ENCODE peak calls at places on chromosomes 3 and 15, in five cellular contexts. P, W, G, X and A are unnamed samples.
A peak's percentile ranks its signal among the peaks of the same experiment; 100 is the strongest.

GRCh38 chr3:2628117-2628516 is 482.1 kb downstream of the IL5RA start:
- DNase-seq in P (no peak), W (no peak), X (no peak), G (no peak), A (no peak)

GRCh38 chr15:74482661-74483060 is 21.7 kb upstream of the UBL7 start:
- DNase-seq in P (peak; percentile 11), X (no peak), G (no peak), W (peak; percentile 26), A (no peak)

GRCh38 chr15:57335326-57336118 is 40.8 kb upstream of the CGNL1 start:
- DNase-seq in X (no peak), P (no peak), W (no peak), G (no peak), A (no peak)

GRCh38 chr15:70289191-70289955 is 191.7 kb upstream of the TLE3 start:
- DNase-seq in X (peak; percentile 68), W (no peak), G (no peak), P (peak; percentile 25), A (peak; percentile 86)

GRCh38 chr15:64096486-64097431 is 977 bp downstream of the SNX1 start:
- DNase-seq in W (no peak), P (peak; percentile 69), X (no peak), G (no peak), A (no peak)

GRCh38 chr3:5762506-5762905 is 575.0 kb downstream of the EDEM1 start:
- DNase-seq in G (no peak), X (no peak), W (no peak), P (no peak), A (no peak)

GRCh38 chr15:79339588-79340314 is 28.8 kb downstream of the TMED3 start:
- DNase-seq in G (no peak), X (no peak), P (peak; percentile 76), W (no peak), A (no peak)

GRCh38 chr3:81289676-81290075 is 471.8 kb downstream of the GBE1 start:
- DNase-seq in G (no peak), P (peak; percentile 52), X (no peak), W (no peak), A (no peak)

GRCh38 chr3:40718681-40719080 is 193.9 kb downstream of the ZNF621 start:
- DNase-seq in W (no peak), G (no peak), P (no peak), X (no peak), A (no peak)

GRCh38 chr15:52013151-52013791 is 5.7 kb upstream of the MAPK6 start:
- DNase-seq in X (no peak), P (peak; percentile 38), G (no peak), W (no peak), A (no peak)

GRCh38 chr15:92149469-92149868 is 244.2 kb upstream of the ST8SIA2 start:
- DNase-seq in G (no peak), X (no peak), P (no peak), W (no peak), A (no peak)

GRCh38 chr3:126982522-126983175 is at the start of gene PLXNA1:
- DNase-seq in G (peak; percentile 79), W (peak; percentile 79), X (peak; percentile 87), P (peak; percentile 77), A (no peak)

GRCh38 chr3:19898725-19899124 is 35.3 kb downstream of the EFHB start:
- DNase-seq in P (peak; percentile 36), W (no peak), G (no peak), X (no peak), A (no peak)

GRCh38 chr15:79067434-79067833 is 23.1 kb downstream of the RASGRF1 start:
- DNase-seq in X (no peak), G (no peak), W (no peak), P (peak; percentile 7), A (no peak)

GRCh38 chr15:74505837-74506514 is 35.0 kb upstream of the ARID3B start:
- DNase-seq in G (no peak), W (no peak), X (no peak), P (no peak), A (no peak)

GRCh38 chr3:120642368-120642948 is 39.6 kb downstream of the HGD start:
- DNase-seq in W (no peak), P (peak; percentile 67), G (no peak), X (no peak), A (no peak)

GRCh38 chr3:118949113-118949760 is 85.4 kb downstream of the IGSF11 start:
- DNase-seq in G (no peak), W (no peak), P (no peak), X (no peak), A (no peak)

GRCh38 chr3:105691633-105692032 is 177.2 kb downstream of the CBLB start:
- DNase-seq in P (no peak), X (no peak), W (no peak), G (no peak), A (no peak)

GRCh38 chr15:42605281-42605744 is 29.9 kb downstream of the STARD9 start:
- DNase-seq in P (peak; percentile 62), G (no peak), W (no peak), X (no peak), A (no peak)

GRCh38 chr3:188819939-188820338 is 351.8 kb upstream of the TPRG1 start:
- DNase-seq in W (no peak), G (peak; percentile 30), X (no peak), P (peak; percentile 68), A (no peak)

GRCh38 chr3:160686955-160687535 is 10.1 kb downstream of the ARL14 start:
- DNase-seq in P (peak; percentile 56), W (no peak), X (no peak), G (no peak), A (no peak)

GRCh38 chr3:177554900-177555759 is 357.8 kb upstream of the TBL1XR1 start:
- DNase-seq in W (no peak), G (no peak), X (no peak), P (peak; percentile 78), A (no peak)

GRCh38 chr3:101151286-101151901 is 158.2 kb upstream of the ABI3BP start:
- DNase-seq in P (peak; percentile 76), G (no peak), X (no peak), W (no peak), A (no peak)

GRCh38 chr15:22883196-22883595 is 44.7 kb downstream of the NIPA2 start:
- DNase-seq in W (no peak), G (no peak), P (no peak), X (no peak), A (no peak)

GRCh38 chr3:131694351-131694750 is 191.6 kb upstream of the MRPL3 start:
- DNase-seq in G (no peak), X (no peak), W (no peak), P (no peak), A (no peak)

GRCh38 chr3:16415911-16416310 is 97.6 kb downstream of the RFTN1 start:
- DNase-seq in W (no peak), X (no peak), G (no peak), P (peak; percentile 42), A (no peak)

GRCh38 chr15:35546581-35547381 is 816 bp upstream of the DPH6 start:
- DNase-seq in W (no peak), P (no peak), G (no peak), X (no peak), A (no peak)

GRCh38 chr3:162338514-162338913 is 841.9 kb downstream of the OTOL1 start:
- DNase-seq in W (no peak), G (no peak), X (no peak), P (peak; percentile 77), A (no peak)

DNA sequence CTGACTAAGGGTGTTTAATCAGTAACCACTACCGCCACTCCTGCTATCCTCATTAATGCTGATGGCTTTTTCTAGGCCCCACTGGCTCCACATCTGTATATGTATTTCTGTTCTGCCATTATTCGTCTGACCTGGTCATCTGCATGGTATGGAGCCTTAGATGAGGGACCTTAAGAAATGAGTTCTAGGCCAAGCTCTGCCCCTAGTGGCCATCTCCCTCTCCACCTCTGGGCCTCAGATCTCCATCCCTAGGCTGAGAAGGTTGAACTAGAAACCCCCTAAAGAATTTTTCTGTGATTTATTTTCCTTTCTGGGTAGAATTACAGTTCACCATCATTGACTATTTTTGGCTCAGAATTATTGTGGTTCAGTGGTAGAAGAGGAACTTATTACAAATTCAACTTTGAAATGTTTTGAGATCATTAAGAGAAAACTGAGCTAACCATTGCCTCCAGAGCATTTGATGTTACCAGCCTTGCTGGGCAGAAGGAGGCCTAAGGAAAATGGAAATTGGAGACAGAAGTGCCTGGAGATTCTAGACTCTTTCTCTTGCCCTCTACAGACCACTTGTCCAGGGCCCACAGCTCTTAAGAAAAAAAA is 325.2 kb upstream of the NR2E3 start:
- DNase-seq in P (no peak), G (no peak), X (no peak), W (peak; percentile 28), A (no peak)
- TF ChIP-seq CTCF in P (peak; percentile 64), G (peak; percentile 13), X (peak; percentile 31), W (no peak), A (peak; percentile 47)

DNA sequence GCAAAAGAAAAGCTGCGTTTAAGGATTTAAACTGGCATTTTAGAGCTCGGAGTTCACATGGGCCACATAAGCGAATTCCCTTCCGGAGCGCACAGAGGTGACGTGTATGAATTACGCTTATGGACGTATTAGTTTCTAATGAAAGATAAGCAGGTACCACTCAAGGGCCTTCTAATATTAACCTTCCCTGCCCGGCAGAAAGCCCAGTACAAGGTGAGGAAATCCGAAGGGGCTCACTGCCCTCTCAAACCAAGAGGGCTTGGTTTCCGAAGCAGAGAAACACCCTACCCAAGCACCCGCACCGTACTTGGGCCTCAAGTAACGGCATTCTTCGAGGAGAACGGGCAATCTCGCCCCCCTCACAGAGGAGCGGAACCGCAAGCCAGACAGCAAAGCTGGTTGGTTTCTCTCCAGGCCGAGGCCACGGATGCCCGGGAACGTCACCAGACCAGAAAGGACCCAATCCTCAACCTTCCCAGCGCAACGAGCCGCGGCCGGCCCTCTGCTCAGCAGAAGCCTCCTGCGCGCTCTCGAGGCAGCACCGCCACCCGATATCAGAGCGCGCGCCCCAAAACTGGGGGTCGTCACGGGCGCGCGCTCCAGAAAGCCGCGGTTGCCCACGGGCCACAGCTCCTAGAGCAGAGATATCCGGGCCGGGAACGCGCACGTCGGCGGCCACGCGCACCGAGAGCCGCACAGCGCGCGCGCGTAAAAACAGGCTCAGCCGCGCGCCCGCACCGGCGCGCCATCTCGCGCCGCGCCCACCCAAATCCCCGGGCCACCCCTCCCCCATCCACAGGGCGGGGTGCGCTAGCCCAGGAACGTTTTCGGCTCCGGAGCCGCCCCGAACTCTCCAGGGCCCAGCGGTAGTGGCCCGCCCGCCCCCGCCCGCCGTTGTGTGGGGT is 671 bp downstream of the QRICH1 start:
- DNase-seq in X (peak; percentile 88), P (peak; percentile 92), G (peak; percentile 74), W (peak; percentile 86), A (peak; percentile 67)
- TF ChIP-seq CTCF in X (no peak), P (no peak), G (no peak), W (no peak), A (no peak)

DNA sequence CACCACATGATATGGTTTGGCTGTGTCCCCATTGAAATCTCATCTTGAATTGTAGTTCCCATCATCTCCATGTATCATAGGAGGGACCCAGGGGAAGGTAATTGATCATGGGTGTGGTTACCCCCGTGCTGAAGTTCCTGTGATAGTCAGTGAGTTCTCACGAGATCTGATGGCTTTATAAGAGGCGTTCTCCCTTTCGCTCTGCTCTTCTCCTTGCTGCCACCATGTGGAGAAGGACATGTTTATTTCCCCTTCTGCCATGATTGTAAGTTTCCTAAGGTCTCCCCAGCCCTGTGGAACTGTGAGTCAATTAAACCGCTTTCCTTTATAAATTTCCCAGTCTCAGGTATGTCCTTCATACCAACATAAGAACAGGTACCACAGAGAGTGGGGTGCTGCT is 21.9 kb downstream of the OSTN start:
- DNase-seq in G (no peak), P (peak; percentile 12), X (no peak), W (no peak), A (no peak)
- TF ChIP-seq CTCF in G (no peak), P (peak; percentile 30), X (no peak), W (no peak), A (no peak)

GRCh38 chr15:56281145-56281544 is 37.5 kb upstream of the RFX7 start:
- DNase-seq in X (no peak), W (peak; percentile 32), P (no peak), G (no peak), A (no peak)

GRCh38 chr15:56291741-56292140 is 48.1 kb upstream of the RFX7 start:
- DNase-seq in P (no peak), X (no peak), G (no peak), W (no peak), A (no peak)

GRCh38 chr15:56286213-56286612 is 42.5 kb upstream of the RFX7 start:
- DNase-seq in W (peak; percentile 47), P (no peak), X (no peak), G (no peak), A (no peak)
- TF ChIP-seq CTCF in W (no peak), P (peak; percentile 11), X (no peak), G (no peak), A (peak; percentile 39)